ENCODE peak calls at places on chromosomes 13 and 19, in seven cellular contexts. R, A, C, U, B, J and T are unnamed samples.
A peak's percentile ranks its signal among the peaks of the same experiment; 100 is the strongest.

GRCh38 chr19:7349961-7350711 is 1.4 kb downstream of the ARHGEF18 start:
- DNase-seq in R (no peak), A (peak; percentile 40), C (no peak), U (peak; percentile 36), B (peak; percentile 26), J (peak; percentile 72), T (no peak)

GRCh38 chr13:40505196-40505595 is 161.2 kb downstream of the FOXO1 start:
- DNase-seq in R (no peak), A (no peak), C (peak; percentile 31), U (no peak), B (no peak), J (no peak), T (no peak)

GRCh38 chr13:99806671-99807070 is 164.9 kb downstream of the ZIC5 start:
- DNase-seq in R (no peak), A (no peak), C (no peak), U (no peak), B (no peak), J (no peak), T (no peak)

GRCh38 chr19:42323852-42324654 is 1.4 kb upstream of the MEGF8 start:
- DNase-seq in R (no peak), A (no peak), C (no peak), U (no peak), B (peak; percentile 22), J (peak; percentile 24), T (peak; percentile 75)

GRCh38 chr13:50228527-50228926 is 213.3 kb downstream of the KCNRG start:
- DNase-seq in R (no peak), A (no peak), C (no peak), U (no peak), B (no peak), J (no peak), T (no peak)

GRCh38 chr19:55253264-55253663 is 5.6 kb downstream of the PPP6R1 start:
- DNase-seq in R (no peak), A (no peak), C (no peak), U (no peak), B (no peak), J (no peak), T (peak; percentile 49)

GRCh38 chr19:55440411-55441105 is 2.5 kb downstream of the SHISA7 start:
- DNase-seq in R (no peak), A (no peak), C (no peak), U (no peak), B (no peak), J (peak; percentile 22), T (peak; percentile 43)

GRCh38 chr13:34294483-34295129 is 476.7 kb downstream of the RFC3 start:
- DNase-seq in R (no peak), A (no peak), C (no peak), U (no peak), B (no peak), J (no peak), T (peak; percentile 71)

GRCh38 chr13:102774596-102775375 is 1.2 kb upstream of the TEX30 start:
- DNase-seq in R (no peak), A (no peak), C (no peak), U (no peak), B (no peak), J (no peak), T (peak; percentile 0)

GRCh38 chr19:13128583-13128982 is 10.5 kb downstream of the NACC1 start:
- DNase-seq in R (no peak), A (no peak), C (no peak), U (no peak), B (no peak), J (no peak), T (peak; percentile 49)

GRCh38 chr19:5719274-5719960 is 529 bp downstream of the LONP1 start:
- DNase-seq in R (no peak), A (no peak), C (peak; percentile 13), U (no peak), B (peak; percentile 30), J (peak; percentile 15), T (peak; percentile 55)

GRCh38 chr19:13797870-13798269 is 2.6 kb downstream of the ZSWIM4 start:
- DNase-seq in R (peak; percentile 46), A (no peak), C (peak; percentile 68), U (no peak), B (no peak), J (no peak), T (no peak)

GRCh38 chr19:4456566-4456842 is 1.1 kb downstream of the UBXN6 start:
- DNase-seq in R (peak; percentile 52), A (no peak), C (peak; percentile 83), U (no peak), B (no peak), J (no peak), T (peak; percentile 72)